ENCODE peak calls at places on chromosome 9, in nine cellular contexts. One of them, this sample, is unnamed.

GRCh38 chr9:20804476-20805253 is 120.6 kb downstream of the FOCAD start:
- DNase-seq in left lung: no peak
- DNase-seq in esophagus squamous epithelium: no peak
- DNase-seq in cardiac muscle cell: no peak
- DNase-seq in astrocyte: no peak
- DNase-seq in HCT116: no peak
- DNase-seq in CD4-positive, alpha-beta T cell: no peak
- DNase-seq in GM23248: no peak
- DNase-seq in PC-3: no peak
- DNase-seq in this sample: no peak

GRCh38 chr9:123509646-123510045 is 153.6 kb downstream of the CRB2 start:
- DNase-seq in esophagus squamous epithelium: no peak
- DNase-seq in astrocyte: no peak
- DNase-seq in CD4-positive, alpha-beta T cell: no peak
- DNase-seq in GM23248: no peak
- DNase-seq in cardiac muscle cell: no peak
- DNase-seq in PC-3: no peak
- DNase-seq in left lung: no peak
- DNase-seq in HCT116: no peak
- DNase-seq in this sample: no peak

GRCh38 chr9:127418037-127418471 is 6.1 kb upstream of the ZNF79 start:
- DNase-seq in cardiac muscle cell: peak; percentile 37
- DNase-seq in CD4-positive, alpha-beta T cell: peak; percentile 31
- DNase-seq in PC-3: peak; percentile 14
- DNase-seq in GM23248: peak; percentile 51
- DNase-seq in left lung: no peak
- DNase-seq in HCT116: peak; percentile 15
- DNase-seq in esophagus squamous epithelium: no peak
- DNase-seq in astrocyte: no peak
- DNase-seq in this sample: no peak

GRCh38 chr9:136448655-136449054 is 9.0 kb upstream of the INPP5E start:
- DNase-seq in cardiac muscle cell: no peak
- DNase-seq in left lung: no peak
- DNase-seq in CD4-positive, alpha-beta T cell: no peak
- DNase-seq in esophagus squamous epithelium: no peak
- DNase-seq in PC-3: no peak
- DNase-seq in HCT116: no peak
- DNase-seq in astrocyte: no peak
- DNase-seq in GM23248: no peak
- DNase-seq in this sample: no peak

GRCh38 chr9:93893194-93893593 is 62.0 kb downstream of the BARX1 start:
- DNase-seq in astrocyte: no peak
- DNase-seq in left lung: no peak
- DNase-seq in cardiac muscle cell: no peak
- DNase-seq in CD4-positive, alpha-beta T cell: no peak
- DNase-seq in GM23248: no peak
- DNase-seq in PC-3: no peak
- DNase-seq in HCT116: no peak
- DNase-seq in esophagus squamous epithelium: no peak
- DNase-seq in this sample: no peak

GRCh38 chr9:19087601-19088000 is 15.1 kb downstream of the HAUS6 start:
- DNase-seq in HCT116: no peak
- DNase-seq in astrocyte: peak; percentile 42
- DNase-seq in PC-3: peak; percentile 30
- DNase-seq in cardiac muscle cell: no peak
- DNase-seq in GM23248: peak; percentile 51
- DNase-seq in CD4-positive, alpha-beta T cell: no peak
- DNase-seq in left lung: peak; percentile 62
- DNase-seq in esophagus squamous epithelium: no peak
- DNase-seq in this sample: no peak

GRCh38 chr9:123834907-123835562 is 94.9 kb downstream of the DENND1A start:
- DNase-seq in HCT116: no peak
- DNase-seq in left lung: no peak
- DNase-seq in GM23248: peak; percentile 45
- DNase-seq in CD4-positive, alpha-beta T cell: no peak
- DNase-seq in PC-3: no peak
- DNase-seq in astrocyte: peak; percentile 42
- DNase-seq in esophagus squamous epithelium: no peak
- DNase-seq in cardiac muscle cell: peak; percentile 8
- DNase-seq in this sample: no peak

GRCh38 chr9:133382507-133383141 is 6.5 kb downstream of the STKLD1 start:
- DNase-seq in left lung: no peak
- DNase-seq in cardiac muscle cell: no peak
- DNase-seq in CD4-positive, alpha-beta T cell: no peak
- DNase-seq in astrocyte: no peak
- DNase-seq in esophagus squamous epithelium: no peak
- DNase-seq in PC-3: no peak
- DNase-seq in HCT116: no peak
- DNase-seq in GM23248: no peak
- DNase-seq in this sample: no peak

GRCh38 chr9:137114613-137115393 is at the start of gene DPP7:
- DNase-seq in astrocyte: no peak
- DNase-seq in esophagus squamous epithelium: no peak
- DNase-seq in cardiac muscle cell: peak; percentile 67
- DNase-seq in HCT116: no peak
- DNase-seq in GM23248: peak; percentile 83
- DNase-seq in CD4-positive, alpha-beta T cell: peak; percentile 73
- DNase-seq in PC-3: peak; percentile 41
- DNase-seq in left lung: peak; percentile 79
- DNase-seq in this sample: peak; percentile 77

GRCh38 chr9:1262367-1262766 is 212.2 kb downstream of the DMRT2 start:
- DNase-seq in esophagus squamous epithelium: no peak
- DNase-seq in cardiac muscle cell: no peak
- DNase-seq in CD4-positive, alpha-beta T cell: no peak
- DNase-seq in HCT116: no peak
- DNase-seq in astrocyte: no peak
- DNase-seq in GM23248: no peak
- DNase-seq in PC-3: no peak
- DNase-seq in left lung: no peak
- DNase-seq in this sample: no peak

GRCh38 chr9:19918630-19919029 is 129.8 kb upstream of the SLC24A2 start:
- DNase-seq in astrocyte: no peak
- DNase-seq in cardiac muscle cell: no peak
- DNase-seq in PC-3: no peak
- DNase-seq in esophagus squamous epithelium: no peak
- DNase-seq in left lung: no peak
- DNase-seq in HCT116: no peak
- DNase-seq in GM23248: no peak
- DNase-seq in CD4-positive, alpha-beta T cell: no peak
- DNase-seq in this sample: no peak

GRCh38 chr9:131393622-131394463 is at the start of gene PRRC2B:
- DNase-seq in CD4-positive, alpha-beta T cell: peak; percentile 85
- DNase-seq in PC-3: peak; percentile 78
- DNase-seq in cardiac muscle cell: peak; percentile 93
- DNase-seq in esophagus squamous epithelium: no peak
- DNase-seq in astrocyte: no peak
- DNase-seq in left lung: peak; percentile 87
- DNase-seq in GM23248: peak; percentile 91
- DNase-seq in HCT116: peak; percentile 33
- DNase-seq in this sample: peak; percentile 82

GRCh38 chr9:122346478-122347347 is 24.1 kb upstream of the PTGS1 start:
- DNase-seq in astrocyte: no peak
- DNase-seq in PC-3: peak; percentile 17
- DNase-seq in GM23248: peak; percentile 67
- DNase-seq in esophagus squamous epithelium: no peak
- DNase-seq in HCT116: no peak
- DNase-seq in cardiac muscle cell: peak; percentile 66
- DNase-seq in CD4-positive, alpha-beta T cell: no peak
- DNase-seq in left lung: no peak
- DNase-seq in this sample: no peak

GRCh38 chr9:36341936-36342577 is 58.0 kb downstream of the RNF38 start:
- DNase-seq in cardiac muscle cell: no peak
- DNase-seq in HCT116: no peak
- DNase-seq in CD4-positive, alpha-beta T cell: no peak
- DNase-seq in GM23248: no peak
- DNase-seq in esophagus squamous epithelium: no peak
- DNase-seq in left lung: no peak
- DNase-seq in PC-3: no peak
- DNase-seq in astrocyte: no peak
- DNase-seq in this sample: no peak

GRCh38 chr9:23308114-23308513 is 517.9 kb downstream of the ELAVL2 start:
- DNase-seq in PC-3: peak; percentile 2
- DNase-seq in CD4-positive, alpha-beta T cell: no peak
- DNase-seq in left lung: no peak
- DNase-seq in esophagus squamous epithelium: no peak
- DNase-seq in cardiac muscle cell: no peak
- DNase-seq in HCT116: no peak
- DNase-seq in astrocyte: no peak
- DNase-seq in GM23248: peak; percentile 0
- DNase-seq in this sample: no peak

GRCh38 chr9:122005597-122005996 is 87.5 kb downstream of the TTLL11 start:
- DNase-seq in GM23248: peak; percentile 63
- DNase-seq in left lung: no peak
- DNase-seq in astrocyte: no peak
- DNase-seq in esophagus squamous epithelium: no peak
- DNase-seq in PC-3: peak; percentile 62
- DNase-seq in CD4-positive, alpha-beta T cell: no peak
- DNase-seq in cardiac muscle cell: peak; percentile 37
- DNase-seq in HCT116: no peak
- DNase-seq in this sample: no peak

GRCh38 chr9:846852-847251 is 5.4 kb downstream of the DMRT1 start:
- DNase-seq in esophagus squamous epithelium: no peak
- DNase-seq in PC-3: peak; percentile 57
- DNase-seq in astrocyte: no peak
- DNase-seq in HCT116: peak; percentile 18
- DNase-seq in left lung: no peak
- DNase-seq in cardiac muscle cell: no peak
- DNase-seq in CD4-positive, alpha-beta T cell: no peak
- DNase-seq in GM23248: no peak
- DNase-seq in this sample: no peak

GRCh38 chr9:15697459-15697858 is 144.6 kb downstream of the CCDC171 start:
- DNase-seq in cardiac muscle cell: no peak
- DNase-seq in HCT116: no peak
- DNase-seq in CD4-positive, alpha-beta T cell: no peak
- DNase-seq in esophagus squamous epithelium: no peak
- DNase-seq in astrocyte: peak; percentile 89
- DNase-seq in GM23248: peak; percentile 84
- DNase-seq in left lung: no peak
- DNase-seq in PC-3: peak; percentile 65
- DNase-seq in this sample: no peak

GRCh38 chr9:3509926-3510325 is 15.9 kb downstream of the RFX3 start:
- DNase-seq in PC-3: no peak
- DNase-seq in esophagus squamous epithelium: no peak
- DNase-seq in left lung: no peak
- DNase-seq in CD4-positive, alpha-beta T cell: no peak
- DNase-seq in astrocyte: no peak
- DNase-seq in GM23248: no peak
- DNase-seq in cardiac muscle cell: no peak
- DNase-seq in HCT116: no peak
- DNase-seq in this sample: no peak

GRCh38 chr9:75909776-75910175 is 19.3 kb downstream of the PCSK5 start:
- DNase-seq in HCT116: peak; percentile 21
- DNase-seq in CD4-positive, alpha-beta T cell: no peak
- DNase-seq in astrocyte: peak; percentile 4
- DNase-seq in cardiac muscle cell: no peak
- DNase-seq in esophagus squamous epithelium: no peak
- DNase-seq in left lung: no peak
- DNase-seq in PC-3: no peak
- DNase-seq in GM23248: no peak
- DNase-seq in this sample: no peak

GRCh38 chr9:26863074-26863473 is 29.5 kb downstream of the CAAP1 start:
- DNase-seq in CD4-positive, alpha-beta T cell: no peak
- DNase-seq in left lung: no peak
- DNase-seq in PC-3: peak; percentile 14
- DNase-seq in GM23248: peak; percentile 44
- DNase-seq in HCT116: no peak
- DNase-seq in cardiac muscle cell: no peak
- DNase-seq in astrocyte: no peak
- DNase-seq in esophagus squamous epithelium: no peak
- DNase-seq in this sample: no peak

GRCh38 chr9:136151848-136152542 is 33.3 kb upstream of the TMEM250 start:
- DNase-seq in astrocyte: no peak
- DNase-seq in esophagus squamous epithelium: no peak
- DNase-seq in PC-3: no peak
- DNase-seq in cardiac muscle cell: no peak
- DNase-seq in HCT116: no peak
- DNase-seq in left lung: no peak
- DNase-seq in GM23248: no peak
- DNase-seq in CD4-positive, alpha-beta T cell: no peak
- DNase-seq in this sample: no peak

GRCh38 chr9:96020300-96020821 is 144.9 kb downstream of the ERCC6L2 start:
- DNase-seq in esophagus squamous epithelium: no peak
- DNase-seq in GM23248: no peak
- DNase-seq in left lung: no peak
- DNase-seq in cardiac muscle cell: no peak
- DNase-seq in PC-3: no peak
- DNase-seq in CD4-positive, alpha-beta T cell: no peak
- DNase-seq in astrocyte: no peak
- DNase-seq in HCT116: no peak
- DNase-seq in this sample: no peak

GRCh38 chr9:92837191-92837590 is 40.6 kb downstream of the ZNF484 start:
- DNase-seq in esophagus squamous epithelium: no peak
- DNase-seq in HCT116: no peak
- DNase-seq in cardiac muscle cell: no peak
- DNase-seq in GM23248: no peak
- DNase-seq in CD4-positive, alpha-beta T cell: no peak
- DNase-seq in left lung: no peak
- DNase-seq in PC-3: no peak
- DNase-seq in astrocyte: no peak
- DNase-seq in this sample: no peak
- H3K9me3 ChIP-seq in esophagus squamous epithelium: peaks cover 10% of the 10 kb centered on the region
- H3K9me3 ChIP-seq in HCT116: no peaks in the 10 kb centered on the region
- H3K9me3 ChIP-seq in cardiac muscle cell: peaks cover 3% of the 10 kb centered on the region
- H3K9me3 ChIP-seq in GM23248: no peaks in the 10 kb centered on the region
- H3K9me3 ChIP-seq in CD4-positive, alpha-beta T cell: peaks cover 50% of the 10 kb centered on the region
- H3K9me3 ChIP-seq in left lung: no peaks in the 10 kb centered on the region
- H3K9me3 ChIP-seq in PC-3: no peaks in the 10 kb centered on the region
- H3K9me3 ChIP-seq in astrocyte: peaks cover 15% of the 10 kb centered on the region
- H3K9me3 ChIP-seq in this sample: peaks cover 13% of the 10 kb centered on the region

GRCh38 chr9:2299156-2299842 is 284.2 kb downstream of the SMARCA2 start:
- DNase-seq in PC-3: peak; percentile 10
- DNase-seq in esophagus squamous epithelium: no peak
- DNase-seq in astrocyte: no peak
- DNase-seq in HCT116: no peak
- DNase-seq in GM23248: no peak
- DNase-seq in cardiac muscle cell: no peak
- DNase-seq in left lung: peak; percentile 64
- DNase-seq in CD4-positive, alpha-beta T cell: no peak
- DNase-seq in this sample: no peak
- H3K9me3 ChIP-seq in PC-3: no peaks in the 10 kb centered on the region
- H3K9me3 ChIP-seq in esophagus squamous epithelium: no peaks in the 10 kb centered on the region
- H3K9me3 ChIP-seq in astrocyte: no peaks in the 10 kb centered on the region
- H3K9me3 ChIP-seq in HCT116: no peaks in the 10 kb centered on the region
- H3K9me3 ChIP-seq in GM23248: no peaks in the 10 kb centered on the region
- H3K9me3 ChIP-seq in cardiac muscle cell: no peaks in the 10 kb centered on the region
- H3K9me3 ChIP-seq in left lung: no peaks in the 10 kb centered on the region
- H3K9me3 ChIP-seq in CD4-positive, alpha-beta T cell: no peaks in the 10 kb centered on the region
- H3K9me3 ChIP-seq in this sample: no peaks in the 10 kb centered on the region

GRCh38 chr9:102728946-102729345 is 266.2 kb upstream of the CYLC2 start:
- DNase-seq in GM23248: no peak
- DNase-seq in left lung: no peak
- DNase-seq in esophagus squamous epithelium: no peak
- DNase-seq in PC-3: no peak
- DNase-seq in astrocyte: no peak
- DNase-seq in cardiac muscle cell: no peak
- DNase-seq in CD4-positive, alpha-beta T cell: no peak
- DNase-seq in HCT116: no peak
- DNase-seq in this sample: no peak
- H3K9me3 ChIP-seq in GM23248: no peaks in the 10 kb centered on the region
- H3K9me3 ChIP-seq in left lung: no peaks in the 10 kb centered on the region
- H3K9me3 ChIP-seq in esophagus squamous epithelium: no peaks in the 10 kb centered on the region
- H3K9me3 ChIP-seq in PC-3: no peaks in the 10 kb centered on the region
- H3K9me3 ChIP-seq in astrocyte: no peaks in the 10 kb centered on the region
- H3K9me3 ChIP-seq in cardiac muscle cell: no peaks in the 10 kb centered on the region
- H3K9me3 ChIP-seq in CD4-positive, alpha-beta T cell: no peaks in the 10 kb centered on the region
- H3K9me3 ChIP-seq in HCT116: peaks cover 5% of the 10 kb centered on the region
- H3K9me3 ChIP-seq in this sample: no peaks in the 10 kb centered on the region

GRCh38 chr9:89874351-89875321 is 269.8 kb downstream of the GADD45G start:
- DNase-seq in GM23248: no peak
- DNase-seq in esophagus squamous epithelium: no peak
- DNase-seq in PC-3: no peak
- DNase-seq in CD4-positive, alpha-beta T cell: no peak
- DNase-seq in left lung: peak; percentile 34
- DNase-seq in HCT116: no peak
- DNase-seq in astrocyte: no peak
- DNase-seq in cardiac muscle cell: no peak
- DNase-seq in this sample: no peak
- H3K9me3 ChIP-seq in GM23248: no peaks in the 10 kb centered on the region
- H3K9me3 ChIP-seq in esophagus squamous epithelium: no peaks in the 10 kb centered on the region
- H3K9me3 ChIP-seq in PC-3: no peaks in the 10 kb centered on the region
- H3K9me3 ChIP-seq in CD4-positive, alpha-beta T cell: no peaks in the 10 kb centered on the region
- H3K9me3 ChIP-seq in left lung: no peaks in the 10 kb centered on the region
- H3K9me3 ChIP-seq in HCT116: no peaks in the 10 kb centered on the region
- H3K9me3 ChIP-seq in astrocyte: no peaks in the 10 kb centered on the region
- H3K9me3 ChIP-seq in cardiac muscle cell: no peaks in the 10 kb centered on the region
- H3K9me3 ChIP-seq in this sample: no peaks in the 10 kb centered on the region

This sample was measured in T-helper 17 cell.